ENCODE peak calls at places on chromosome 7, in seven cellular contexts. S is astrocyte, F is fibroblast of lung, E is PC-3, V is NB4, D is Peyer's patch, U is skeletal muscle cell. G is an unnamed sample.

GRCh38 chr7:137981668-137982067 is 20.2 kb downstream of the CREB3L2 start:
- DNase-seq in S (no peak), F (no peak), E (no peak), V (no peak), D (no peak), U (no peak), G (no peak)

GRCh38 chr7:129569811-129570215 is 41.7 kb upstream of the NRF1 start:
- DNase-seq in S (peak), F (peak), E (peak), V (peak), D (peak), U (peak), G (peak)

GRCh38 chr7:156096806-156097538 is 284.7 kb upstream of the SHH start:
- DNase-seq in S (peak), F (peak), E (no peak), V (no peak), D (no peak), U (no peak), G (no peak)

GRCh38 chr7:129906700-129907099 is 46.1 kb downstream of the UBE2H start:
- DNase-seq in S (peak), F (peak), E (peak), V (no peak), D (no peak), U (no peak), G (peak)

GRCh38 chr7:57274535-57275283 is 142.5 kb upstream of the ZNF479 start:
- DNase-seq in S (no peak), F (no peak), E (no peak), V (no peak), D (no peak), U (no peak), G (no peak)

GRCh38 chr7:159091480-159092475 is 52.9 kb downstream of the VIPR2 start:
- DNase-seq in S (no peak), F (no peak), E (no peak), V (no peak), D (peak), U (no peak), G (no peak)

GRCh38 chr7:12524794-12525386 is 45.6 kb upstream of the SCIN start:
- DNase-seq in S (peak), F (peak), E (peak), V (peak), D (no peak), U (peak), G (no peak)

GRCh38 chr7:88759956-88760515 is 536 bp downstream of the ZNF804B start:
- DNase-seq in S (no peak), F (no peak), E (no peak), V (no peak), D (no peak), U (no peak), G (no peak)

GRCh38 chr7:43756368-43757072 is 2.0 kb upstream of the BLVRA start:
- DNase-seq in S (peak), F (peak), E (peak), V (peak), D (no peak), U (peak), G (peak)

DNA sequence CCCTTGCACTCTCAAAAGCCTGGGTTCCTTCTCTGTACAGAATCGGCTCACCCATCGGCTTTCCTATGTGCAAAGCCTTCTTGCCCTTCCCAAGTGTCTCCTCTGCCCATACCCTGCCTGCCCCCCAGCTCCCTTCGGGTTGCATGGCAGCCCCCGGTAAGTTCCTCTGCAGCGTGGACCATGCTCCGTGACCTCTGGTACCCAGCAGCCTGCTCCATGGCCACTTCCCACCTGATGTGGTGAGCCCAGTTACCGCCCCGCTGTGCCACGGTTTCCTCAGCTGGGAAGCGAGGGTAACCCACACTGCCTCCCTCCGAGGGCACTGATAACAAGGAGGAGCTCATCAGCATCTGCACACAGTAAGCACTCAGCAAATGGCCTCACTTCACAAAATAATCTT is 106.8 kb upstream of the DDC start:
- DNase-seq in S (no peak), F (no peak), E (no peak), V (no peak), D (no peak), U (no peak), G (no peak)
- H3K4me3 ChIP-seq in S (no peak), F (no peak), E (no peak), V (no peak), D (no peak), U (no peak), G (no peak)

GRCh38 chr7:151114151-151115090 is 28.1 kb downstream of the AGAP3 start:
- DNase-seq in S (no peak), F (peak), E (peak), V (no peak), D (no peak), U (no peak), G (peak)

GRCh38 chr7:151117041-151117440 is 30.8 kb downstream of the AGAP3 start:
- DNase-seq in S (no peak), F (no peak), E (no peak), V (no peak), D (no peak), U (no peak), G (no peak)

GRCh38 chr7:151116603-151117002 is 30.3 kb downstream of the AGAP3 start:
- DNase-seq in S (no peak), F (no peak), E (no peak), V (no peak), D (no peak), U (no peak), G (no peak)

GRCh38 chr7:151115121-151115835 is 29.0 kb downstream of the AGAP3 start:
- DNase-seq in S (no peak), F (peak), E (peak), V (no peak), D (no peak), U (no peak), G (no peak)

DNA sequence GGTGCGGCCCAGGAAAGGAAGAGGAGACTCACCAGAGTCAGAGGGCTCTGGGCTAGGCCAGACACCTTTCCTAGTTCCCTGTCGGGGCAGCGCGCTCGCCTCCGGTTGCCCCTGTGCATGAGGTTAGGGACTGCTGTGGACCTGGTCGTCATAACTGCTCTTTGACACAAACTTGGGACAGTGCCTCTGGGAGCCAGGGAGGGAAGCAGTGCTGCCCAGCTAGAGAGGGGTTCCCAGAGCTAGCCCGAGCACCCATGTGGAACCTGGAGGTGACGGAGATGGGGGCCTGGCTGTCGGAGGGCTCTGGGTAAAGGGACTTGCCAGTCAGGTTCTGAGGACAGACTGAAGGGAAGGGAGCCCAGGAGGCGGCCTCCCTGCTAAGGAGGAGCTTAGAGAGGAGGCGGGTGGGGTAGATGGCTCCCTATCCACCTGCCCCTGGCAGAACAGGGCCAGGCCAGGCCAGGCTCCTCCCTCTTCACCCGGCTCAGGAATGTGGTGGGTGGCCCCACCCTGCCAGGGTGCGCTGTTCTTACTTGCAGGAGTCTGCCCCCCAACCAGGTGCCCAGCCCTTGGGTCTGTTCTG is 29.7 kb downstream of the AGAP3 start:
- DNase-seq in S (no peak), F (no peak), E (peak), V (no peak), D (no peak), U (no peak), G (peak)
- H3K4me3 ChIP-seq in S (peak), F (no peak), E (peak), V (no peak), D (peak), U (no peak), G (peak)

DNA sequence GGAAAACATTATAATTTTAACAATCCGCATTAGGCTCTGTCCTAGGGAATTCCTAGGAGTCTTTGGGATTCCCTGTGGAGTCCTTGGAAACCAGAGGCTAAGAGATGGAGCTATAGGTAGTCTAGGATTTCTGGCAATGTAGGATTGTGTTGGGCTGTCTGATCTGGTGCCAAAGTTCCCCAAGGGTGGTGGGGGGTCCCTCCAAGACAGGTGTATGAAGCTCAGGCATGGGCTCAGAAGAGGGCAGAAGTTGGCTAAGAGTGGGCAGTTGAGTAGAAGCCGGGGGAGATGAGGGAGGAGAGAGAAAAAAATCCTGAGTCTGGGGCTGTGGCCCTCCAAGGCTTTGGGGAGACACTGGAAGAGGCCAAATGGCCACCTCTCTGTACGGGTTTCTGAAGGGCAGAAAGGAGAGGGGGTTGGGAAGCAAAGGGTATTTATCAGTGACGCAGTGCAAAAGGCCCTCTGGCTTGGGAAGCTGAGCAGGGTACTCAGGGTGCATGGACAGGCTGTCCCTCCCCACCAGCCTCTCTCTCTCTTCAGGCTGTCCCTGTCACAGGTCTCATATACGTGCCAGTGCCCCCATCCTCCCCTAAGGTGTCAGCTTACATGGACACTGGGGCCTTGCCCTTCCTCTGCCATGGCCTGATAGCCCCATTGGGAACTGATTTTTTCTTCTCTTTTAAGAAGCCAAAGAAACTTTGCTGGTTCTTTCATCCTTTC is 923 bp downstream of the HOXA6 start:
- DNase-seq in S (no peak), F (no peak), E (no peak), V (no peak), D (peak), U (no peak), G (peak)
- H3K4me3 ChIP-seq in S (no peak), F (peak), E (no peak), V (no peak), D (no peak), U (peak), G (no peak)

GRCh38 chr7:25579688-25580075 is 351.4 kb upstream of the NPVF start:
- DNase-seq in S (no peak), F (no peak), E (no peak), V (no peak), D (no peak), U (no peak), G (no peak)
- H3K4me3 ChIP-seq in S (no peak), F (no peak), E (no peak), V (no peak), D (no peak), U (no peak), G (no peak)

DNA sequence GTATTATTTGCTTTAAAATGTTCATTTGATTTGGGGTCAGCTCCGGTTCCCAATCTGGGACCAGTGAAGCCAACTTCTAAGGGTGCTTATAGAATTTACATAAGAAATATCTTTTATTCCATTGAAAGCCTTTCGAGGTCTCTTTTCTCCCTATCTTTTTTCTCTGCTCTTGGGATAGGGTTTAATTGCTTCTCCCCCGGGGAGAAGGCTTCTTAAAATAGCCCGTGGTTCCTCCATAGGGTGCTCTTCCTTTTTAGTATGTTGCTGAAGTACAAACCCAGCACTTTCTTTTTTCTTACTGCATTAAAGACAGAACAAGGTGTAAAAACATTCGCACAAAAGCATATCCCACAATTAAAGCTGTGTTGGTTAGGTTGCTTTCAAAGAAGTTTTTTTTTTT is 107.5 kb downstream of the POU6F2 start:
- DNase-seq in S (no peak), F (no peak), E (no peak), V (no peak), D (no peak), U (no peak), G (no peak)
- H3K4me3 ChIP-seq in S (peak), F (no peak), E (no peak), V (no peak), D (no peak), U (no peak), G (no peak)